ENCODE peak calls at places on chromosomes 1 and 21, in eight cellular contexts. N is GM20000, X is GM06990, R is heart right ventricle, F is transverse colon, D is left ventricle myocardium inferior, P is GM13977, A is cardiac fibroblast. M is an unnamed sample.

GRCh38 chr21:39788383-39788782 is 43.4 kb downstream of the IGSF5 start:
- DNase-seq in N (no peak), X (no peak), R (peak), F (peak), D (peak), P (no peak), A (peak), M (no peak)

GRCh38 chr1:119144813-119145212 is 4.4 kb upstream of the WARS2 start:
- DNase-seq in N (no peak), X (no peak), R (no peak), F (no peak), D (no peak), P (no peak), A (no peak), M (no peak)

GRCh38 chr1:229131243-229132105 is 139.4 kb upstream of the RAB4A start:
- DNase-seq in N (no peak), X (no peak), R (no peak), F (no peak), D (no peak), P (no peak), A (no peak), M (no peak)

GRCh38 chr1:222919478-222919865 is 104.6 kb downstream of the DISP1 start:
- DNase-seq in N (no peak), X (no peak), R (no peak), F (no peak), D (no peak), P (no peak), A (no peak), M (no peak)

GRCh38 chr1:97137862-97138514 is 416.4 kb downstream of the PTBP2 start:
- DNase-seq in N (peak), X (peak), R (no peak), F (peak), D (no peak), P (peak), A (peak), M (peak)

GRCh38 chr1:20233394-20233793 is 47.1 kb upstream of the PLA2G2C start:
- DNase-seq in N (peak), X (no peak), R (no peak), F (no peak), D (no peak), P (peak), A (peak), M (peak)

GRCh38 chr1:90850181-90850924 is 133.3 kb upstream of the BARHL2 start:
- DNase-seq in N (no peak), X (no peak), R (peak), F (peak), D (no peak), P (no peak), A (peak), M (no peak)

GRCh38 chr21:32570456-32570855 is 14.9 kb downstream of the TCP10L start:
- DNase-seq in N (no peak), X (no peak), R (no peak), F (no peak), D (no peak), P (no peak), A (no peak), M (no peak)

GRCh38 chr21:20026517-20026916 is 971.7 kb upstream of the NCAM2 start:
- DNase-seq in N (no peak), X (no peak), R (no peak), F (no peak), D (no peak), P (no peak), A (no peak), M (no peak)

GRCh38 chr1:8133657-8134430 is 107.7 kb upstream of the ERRFI1 start:
- DNase-seq in N (no peak), X (no peak), R (peak), F (peak), D (peak), P (no peak), A (peak), M (no peak)

GRCh38 chr1:193019442-193020026 is 39.6 kb downstream of the UCHL5 start:
- DNase-seq in N (peak), X (no peak), R (no peak), F (no peak), D (no peak), P (peak), A (peak), M (peak)

GRCh38 chr1:31574749-31575372 is 1.5 kb upstream of the TINAGL1 start:
- DNase-seq in N (no peak), X (no peak), R (no peak), F (no peak), D (no peak), P (no peak), A (no peak), M (no peak)

GRCh38 chr1:52348704-52349301 is 17.2 kb downstream of the CC2D1B start:
- DNase-seq in N (no peak), X (no peak), R (no peak), F (no peak), D (no peak), P (no peak), A (peak), M (no peak)

GRCh38 chr1:192538407-192539311 is 36.9 kb upstream of the RGS1 start:
- DNase-seq in N (peak), X (peak), R (no peak), F (no peak), D (no peak), P (peak), A (no peak), M (no peak)

GRCh38 chr21:37061926-37062591 is 10.8 kb downstream of the PIGP start:
- DNase-seq in N (no peak), X (no peak), R (no peak), F (no peak), D (no peak), P (no peak), A (peak), M (no peak)

GRCh38 chr1:32886012-32886827 is at the start of gene HPCA:
- DNase-seq in N (peak), X (no peak), R (peak), F (peak), D (peak), P (peak), A (peak), M (peak)

GRCh38 chr1:31675761-31676160 is 28.1 kb downstream of the COL16A1 start:
- DNase-seq in N (no peak), X (no peak), R (no peak), F (no peak), D (no peak), P (no peak), A (no peak), M (no peak)

GRCh38 chr1:64687725-64688285 is 57.1 kb upstream of the RAVER2 start:
- DNase-seq in N (no peak), X (no peak), R (no peak), F (peak), D (no peak), P (no peak), A (peak), M (no peak)

GRCh38 chr1:157584503-157584902 is 13.4 kb downstream of the FCRL4 start:
- DNase-seq in N (no peak), X (no peak), R (no peak), F (no peak), D (no peak), P (no peak), A (no peak), M (no peak)

GRCh38 chr1:20405051-20405754 is 80.8 kb downstream of the CAMK2N1 start:
- DNase-seq in N (no peak), X (no peak), R (no peak), F (no peak), D (no peak), P (no peak), A (no peak), M (no peak)

GRCh38 chr1:219427989-219428388 is 184.9 kb downstream of the ZC3H11B start:
- DNase-seq in N (no peak), X (no peak), R (no peak), F (no peak), D (no peak), P (no peak), A (no peak), M (no peak)

GRCh38 chr1:53016705-53017104 is 45.3 kb upstream of the PODN start:
- DNase-seq in N (no peak), X (no peak), R (no peak), F (no peak), D (no peak), P (no peak), A (peak), M (no peak)

GRCh38 chr1:189336115-189337100 is 1141.3 kb downstream of the BRINP3 start:
- DNase-seq in N (no peak), X (no peak), R (no peak), F (no peak), D (no peak), P (no peak), A (no peak), M (no peak)

GRCh38 chr1:109395602-109396512 is 1.9 kb downstream of the SORT1 start:
- DNase-seq in N (no peak), X (no peak), R (no peak), F (peak), D (no peak), P (no peak), A (peak), M (no peak)

GRCh38 chr1:58456470-58456869 is 90.1 kb downstream of the OMA1 start:
- DNase-seq in N (no peak), X (no peak), R (no peak), F (no peak), D (no peak), P (no peak), A (peak), M (no peak)

GRCh38 chr21:37874481-37874880 is 41.8 kb downstream of the KCNJ6 start:
- DNase-seq in N (no peak), X (no peak), R (no peak), F (no peak), D (no peak), P (no peak), A (no peak), M (no peak)

GRCh38 chr1:220655509-220655908 is 34.7 kb upstream of the C1orf115 start:
- DNase-seq in N (peak), X (peak), R (no peak), F (no peak), D (no peak), P (peak), A (no peak), M (peak)

GRCh38 chr1:45250544-45250943 is 44.1 kb upstream of the ZSWIM5 start:
- DNase-seq in N (no peak), X (no peak), R (no peak), F (no peak), D (no peak), P (no peak), A (no peak), M (no peak)

GRCh38 chr1:7555391-7556185 is 215.5 kb upstream of the VAMP3 start:
- DNase-seq in N (no peak), X (no peak), R (no peak), F (no peak), D (no peak), P (no peak), A (no peak), M (no peak)

GRCh38 chr1:172727956-172728603 is 69.2 kb downstream of the FASLG start:
- DNase-seq in N (no peak), X (no peak), R (no peak), F (no peak), D (no peak), P (no peak), A (peak), M (peak)

GRCh38 chr1:244989813-244990212 is 125.5 kb upstream of the HNRNPU start:
- DNase-seq in N (no peak), X (no peak), R (no peak), F (no peak), D (no peak), P (no peak), A (peak), M (no peak)

GRCh38 chr1:85550784-85551516 is 29.6 kb upstream of the CCN1 start:
- DNase-seq in N (no peak), X (no peak), R (no peak), F (no peak), D (no peak), P (no peak), A (peak), M (no peak)

GRCh38 chr21:29302340-29302991 is 3.7 kb downstream of the BACH1 start:
- DNase-seq in N (no peak), X (no peak), R (no peak), F (no peak), D (no peak), P (no peak), A (no peak), M (no peak)

GRCh38 chr1:234409328-234409727 is 36.1 kb downstream of the COA6 start:
- DNase-seq in N (no peak), X (no peak), R (no peak), F (no peak), D (no peak), P (no peak), A (no peak), M (no peak)

GRCh38 chr1:172826096-172826741 is 167.3 kb downstream of the FASLG start:
- DNase-seq in N (peak), X (no peak), R (no peak), F (no peak), D (no peak), P (no peak), A (peak), M (no peak)

GRCh38 chr1:156119503-156120209 is 5.1 kb downstream of the LMNA start:
- DNase-seq in N (no peak), X (peak), R (no peak), F (peak), D (peak), P (no peak), A (peak), M (no peak)

GRCh38 chr1:109821831-109822745 is 58.4 kb upstream of the EPS8L3 start:
- DNase-seq in N (peak), X (no peak), R (no peak), F (no peak), D (peak), P (peak), A (peak), M (peak)

GRCh38 chr1:172466795-172467407 is 23.0 kb upstream of the PIGC start:
- DNase-seq in N (no peak), X (no peak), R (no peak), F (no peak), D (no peak), P (no peak), A (peak), M (no peak)

GRCh38 chr1:151475175-151475574 is 15.9 kb upstream of the POGZ start:
- DNase-seq in N (peak), X (peak), R (no peak), F (no peak), D (no peak), P (peak), A (peak), M (peak)

GRCh38 chr1:67754526-67754920 is 69.5 kb downstream of the GADD45A start:
- DNase-seq in N (no peak), X (no peak), R (no peak), F (no peak), D (no peak), P (no peak), A (no peak), M (no peak)

GRCh38 chr1:177569476-177569875 is 398.7 kb downstream of the BRINP2 start:
- DNase-seq in N (no peak), X (no peak), R (no peak), F (no peak), D (no peak), P (no peak), A (peak), M (no peak)

GRCh38 chr1:177571076-177571475 is 398.8 kb downstream of the SEC16B start:
- DNase-seq in N (no peak), X (no peak), R (no peak), F (no peak), D (no peak), P (no peak), A (no peak), M (no peak)

GRCh38 chr1:177567393-177567792 is 396.6 kb downstream of the BRINP2 start:
- DNase-seq in N (no peak), X (no peak), R (no peak), F (no peak), D (no peak), P (no peak), A (peak), M (no peak)

GRCh38 chr1:177566495-177566894 is 395.7 kb downstream of the BRINP2 start:
- DNase-seq in N (no peak), X (no peak), R (no peak), F (peak), D (no peak), P (no peak), A (no peak), M (no peak)

GRCh38 chr1:177568702-177569101 is 397.9 kb downstream of the BRINP2 start:
- DNase-seq in N (no peak), X (no peak), R (no peak), F (no peak), D (no peak), P (no peak), A (no peak), M (no peak)
- TF ChIP-seq CTCF in N (no peak), X (peak), R (no peak), F (no peak), D (no peak), P (no peak), A (no peak), M (no peak)

GRCh38 chr1:9573723-9574122 is 15.0 kb upstream of the TMEM201 start:
- DNase-seq in N (no peak), X (no peak), R (no peak), F (no peak), D (no peak), P (peak), A (peak), M (no peak)
- TF ChIP-seq CTCF in N (peak), X (peak), R (peak), F (peak), D (peak), P (peak), A (peak), M (no peak)

DNA sequence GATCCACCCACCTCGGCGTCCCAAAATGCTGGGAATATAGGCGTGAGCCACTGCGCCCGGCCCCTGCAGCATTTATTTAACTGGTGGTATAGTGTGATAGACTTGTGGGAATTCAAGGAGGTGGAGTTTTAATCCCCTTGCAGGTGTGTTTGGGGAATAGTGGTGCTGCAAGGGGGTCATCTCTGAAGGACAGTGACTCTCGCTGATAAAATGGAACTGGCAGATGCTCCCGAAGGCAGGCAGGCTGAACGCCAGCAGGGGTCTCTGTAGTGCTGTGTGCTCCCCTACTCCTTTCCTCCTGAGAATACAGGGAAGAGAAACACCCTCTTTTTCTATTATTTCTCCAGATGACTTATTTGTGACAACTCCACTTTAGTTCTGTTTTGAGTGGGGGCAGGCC is 4.0 kb downstream of the OSCP1 start:
- DNase-seq in N (peak), X (no peak), R (no peak), F (no peak), D (no peak), P (peak), A (no peak), M (peak)
- TF ChIP-seq CTCF in N (peak), X (peak), R (peak), F (no peak), D (peak), P (peak), A (peak), M (peak)

GRCh38 chr1:171141336-171142051 is 43.6 kb upstream of the FMO2 start:
- DNase-seq in N (no peak), X (no peak), R (peak), F (peak), D (peak), P (no peak), A (peak), M (no peak)
- TF ChIP-seq CTCF in N (no peak), X (no peak), R (peak), F (no peak), D (no peak), P (no peak), A (peak), M (no peak)